ENCODE peak calls at places on chromosomes 1 and 21, in five cellular contexts. Z, Y, V, R and Q are unnamed samples.

GRCh38 chr1:54371038-54371935 is 34.9 kb downstream of the SSBP3 start:
- DNase-seq in Z (no peak), R (no peak), Y (no peak), V (no peak), Q (no peak)

GRCh38 chr1:225934711-225935110 is 6.3 kb downstream of the LEFTY2 start:
- DNase-seq in Z (no peak), Y (no peak), V (no peak), R (no peak), Q (no peak)

GRCh38 chr1:48687271-48688045 is 89.2 kb downstream of the BEND5 start:
- DNase-seq in V (no peak), Z (no peak), R (no peak), Y (no peak), Q (no peak)

GRCh38 chr1:1213153-1213918 is 617 bp downstream of the TNFRSF4 start:
- DNase-seq in V (no peak), Y (no peak), R (no peak), Z (peak), Q (no peak)

GRCh38 chr1:212791261-212791675 is 309 bp downstream of the NSL1 start:
- DNase-seq in Z (no peak), R (peak), V (no peak), Y (peak), Q (peak)

GRCh38 chr1:84698151-84698651 is 7.9 kb upstream of the SSX2IP start:
- DNase-seq in Y (no peak), R (peak), Z (no peak), V (no peak), Q (peak)

GRCh38 chr1:235093013-235093618 is 35.5 kb downstream of the TOMM20 start:
- DNase-seq in Y (no peak), R (peak), Z (no peak), V (peak), Q (peak)

GRCh38 chr1:207495816-207496792 is at the start of gene CR1:
- DNase-seq in Z (peak), R (no peak), Y (peak), V (no peak), Q (peak)

GRCh38 chr21:37546949-37547614 is 180.5 kb downstream of the DYRK1A start:
- DNase-seq in R (no peak), Y (no peak), V (no peak), Z (no peak), Q (no peak)

GRCh38 chr1:215114154-215114933 is 31.8 kb downstream of the KCNK2 start:
- DNase-seq in R (peak), Y (no peak), Z (no peak), V (no peak), Q (no peak)

GRCh38 chr1:64308856-64309255 is 105.4 kb downstream of the UBE2U start:
- DNase-seq in V (no peak), Y (no peak), Z (no peak), R (no peak), Q (no peak)

GRCh38 chr1:151211972-151212705 is 13.8 kb downstream of the PIP5K1A start:
- DNase-seq in Y (no peak), Z (no peak), V (no peak), R (no peak), Q (no peak)

GRCh38 chr1:11501491-11501897 is 22.5 kb downstream of the DISP3 start:
- DNase-seq in Z (peak), R (no peak), V (no peak), Y (no peak), Q (no peak)

GRCh38 chr1:8430476-8430875 is 112.6 kb downstream of the SLC45A1 start:
- DNase-seq in R (no peak), Y (no peak), Z (no peak), V (no peak), Q (no peak)

GRCh38 chr1:15974855-15975254 is 1.0 kb downstream of the ZBTB17 start:
- DNase-seq in Z (no peak), Y (no peak), V (no peak), R (no peak), Q (no peak)

GRCh38 chr1:162682013-162682419 is 49.8 kb downstream of the DDR2 start:
- DNase-seq in Z (no peak), Y (no peak), V (peak), R (no peak), Q (no peak)

DNA sequence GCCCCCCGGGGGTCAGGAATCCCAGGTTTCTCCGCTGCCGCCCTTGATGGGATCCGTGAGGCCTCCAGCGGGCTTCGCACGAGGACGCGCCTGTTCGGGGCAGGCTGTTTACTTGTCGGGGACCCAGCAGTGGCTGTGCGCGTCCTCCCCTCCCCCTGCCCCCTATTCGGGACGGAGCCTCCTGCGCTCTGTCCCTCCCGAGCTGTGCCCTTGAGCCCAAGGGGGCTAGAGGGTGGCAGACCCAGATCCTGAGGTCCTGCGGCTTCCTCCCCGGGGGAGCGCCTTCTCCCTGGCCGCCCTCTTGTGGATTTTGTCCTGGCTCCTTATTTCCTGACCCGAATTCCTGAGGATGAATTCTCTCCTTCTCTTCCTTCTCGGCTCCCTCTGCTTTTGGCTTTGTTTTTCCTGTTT is 38.4 kb downstream of the PIK3CD start:
- DNase-seq in Y (no peak), R (no peak), Z (peak), V (peak), Q (peak)
- H3K27ac ChIP-seq in Y (peak), R (no peak), Z (no peak), V (no peak), Q (no peak)

DNA sequence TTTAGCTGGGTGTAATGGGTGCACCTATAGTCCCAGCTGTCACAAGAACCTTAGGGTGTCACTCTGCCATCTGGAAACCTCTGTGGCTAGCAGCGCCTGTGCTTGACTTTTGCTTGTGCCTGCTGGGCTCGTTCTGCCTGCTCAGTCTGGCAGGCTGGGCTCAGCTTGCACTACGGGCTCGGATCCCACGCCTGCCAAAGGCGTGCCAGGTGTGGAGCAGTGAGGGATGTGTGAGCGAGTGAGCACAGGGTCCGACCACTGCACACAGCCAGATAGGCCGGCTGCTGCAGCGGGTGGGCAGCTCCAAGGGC is 2.8 kb upstream of the LSM10 start:
- DNase-seq in R (no peak), V (no peak), Y (no peak), Z (no peak), Q (no peak)
- H3K4me3 ChIP-seq in R (no peak), V (no peak), Y (no peak), Z (no peak), Q (peak)

DNA sequence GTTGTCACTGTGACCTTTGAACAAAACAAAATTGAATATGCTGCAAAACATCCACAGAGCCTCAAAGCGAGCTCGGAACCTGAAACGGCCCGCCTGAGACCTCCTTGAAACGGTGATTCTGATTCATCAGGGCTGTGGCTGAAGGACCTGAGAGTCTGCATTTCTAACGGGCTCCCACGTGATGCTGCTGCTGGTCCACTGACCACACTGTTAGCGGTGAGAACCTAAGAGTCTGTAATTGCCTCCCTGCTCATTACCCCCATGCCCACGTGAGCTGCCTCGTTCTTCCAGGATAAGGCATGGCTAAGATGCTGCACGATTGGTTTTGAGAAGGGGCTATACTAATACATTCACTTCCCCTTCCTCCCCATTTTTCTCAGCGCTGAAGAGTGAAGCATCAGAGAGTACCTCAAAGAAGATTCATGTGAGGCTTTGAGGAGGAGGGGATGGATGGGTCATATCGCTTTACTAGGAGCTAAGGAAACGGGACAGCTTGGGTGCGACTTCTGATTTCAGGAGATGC is 9.7 kb downstream of the TLR5 start:
- DNase-seq in Z (no peak), Y (no peak), V (no peak), R (no peak), Q (no peak)
- TF ChIP-seq CTCF in Z (no peak), Y (peak), V (no peak), R (no peak), Q (no peak)

GRCh38 chr1:12715896-12716437 is at the start of gene AADACL3:
- DNase-seq in Z (no peak), V (no peak), Y (no peak), R (no peak), Q (no peak)
- H3K27ac ChIP-seq in Z (no peak), V (no peak), Y (no peak), R (no peak), Q (no peak)

DNA sequence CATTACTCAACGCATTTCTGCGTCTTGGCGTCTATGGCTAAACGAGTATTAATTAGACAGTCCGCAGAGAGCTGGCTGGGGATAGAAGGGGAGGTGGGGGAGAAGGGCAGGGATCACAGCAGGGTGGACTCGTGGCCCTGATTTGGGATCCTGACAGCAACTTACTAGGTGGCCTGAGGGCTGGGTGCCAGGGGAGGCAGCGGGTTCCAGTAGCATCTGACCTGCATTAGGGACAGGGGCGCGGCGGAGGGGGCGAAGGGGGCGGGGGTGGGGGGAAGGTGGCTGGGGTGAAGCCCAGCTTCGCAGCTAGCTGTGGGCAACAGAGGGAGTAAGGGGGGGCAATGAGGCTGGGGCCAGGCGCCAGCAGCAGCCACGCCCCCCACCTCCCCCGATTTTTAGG is 1.0 kb upstream of the BACE2 start:
- DNase-seq in V (peak), R (no peak), Z (no peak), Y (peak), Q (peak)
- H3K4me3 ChIP-seq in V (peak), R (peak), Z (peak), Y (peak), Q (peak)